ENCODE peak calls at places on chromosomes 12 and 14, in eight cellular contexts. One of them, this sample, is unnamed.

GRCh38 chr12:20272801-20273200 is 95.5 kb upstream of the PDE3A start:
- DNase-seq in substantia nigra: no peak
- DNase-seq in NCI-H1105: no peak
- DNase-seq in stimulated activated naive B cell treated with anti-CD40 and anti-IgM and Interleukin-4, amounts not matched to agents 10 μg/mL and 1 μg/mL and 100 μg/mL, for 72 hours: no peak
- DNase-seq in GM13977: no peak
- DNase-seq in AG08395: no peak
- DNase-seq in epithelial cell of esophagus: no peak
- DNase-seq in SK-N-SH: no peak
- DNase-seq in this sample: no peak

GRCh38 chr12:102463659-102464249 is 16.6 kb downstream of the IGF1 start:
- DNase-seq in GM13977: no peak
- DNase-seq in substantia nigra: no peak
- DNase-seq in epithelial cell of esophagus: peak
- DNase-seq in SK-N-SH: no peak
- DNase-seq in NCI-H1105: no peak
- DNase-seq in AG08395: no peak
- DNase-seq in stimulated activated naive B cell treated with anti-CD40 and anti-IgM and Interleukin-4, amounts not matched to agents 10 μg/mL and 1 μg/mL and 100 μg/mL, for 72 hours: no peak
- DNase-seq in this sample: no peak

GRCh38 chr14:20711275-20712069 is 22.9 kb downstream of the ANG start:
- DNase-seq in epithelial cell of esophagus: no peak
- DNase-seq in NCI-H1105: no peak
- DNase-seq in SK-N-SH: no peak
- DNase-seq in AG08395: no peak
- DNase-seq in GM13977: no peak
- DNase-seq in stimulated activated naive B cell treated with anti-CD40 and anti-IgM and Interleukin-4, amounts not matched to agents 10 μg/mL and 1 μg/mL and 100 μg/mL, for 72 hours: no peak
- DNase-seq in substantia nigra: no peak
- DNase-seq in this sample: no peak

GRCh38 chr12:89919241-89919906 is 210.7 kb upstream of the ATP2B1 start:
- DNase-seq in GM13977: no peak
- DNase-seq in SK-N-SH: no peak
- DNase-seq in NCI-H1105: no peak
- DNase-seq in substantia nigra: peak
- DNase-seq in AG08395: no peak
- DNase-seq in stimulated activated naive B cell treated with anti-CD40 and anti-IgM and Interleukin-4, amounts not matched to agents 10 μg/mL and 1 μg/mL and 100 μg/mL, for 72 hours: no peak
- DNase-seq in epithelial cell of esophagus: peak
- DNase-seq in this sample: no peak

GRCh38 chr12:80551897-80552296 is 107.9 kb downstream of the PTPRQ start:
- DNase-seq in NCI-H1105: no peak
- DNase-seq in AG08395: peak
- DNase-seq in substantia nigra: no peak
- DNase-seq in stimulated activated naive B cell treated with anti-CD40 and anti-IgM and Interleukin-4, amounts not matched to agents 10 μg/mL and 1 μg/mL and 100 μg/mL, for 72 hours: no peak
- DNase-seq in epithelial cell of esophagus: peak
- DNase-seq in SK-N-SH: no peak
- DNase-seq in GM13977: no peak
- DNase-seq in this sample: no peak

GRCh38 chr14:100826371-100827139 is 637 bp downstream of the MEG3 start:
- DNase-seq in GM13977: no peak
- DNase-seq in SK-N-SH: no peak
- DNase-seq in stimulated activated naive B cell treated with anti-CD40 and anti-IgM and Interleukin-4, amounts not matched to agents 10 μg/mL and 1 μg/mL and 100 μg/mL, for 72 hours: no peak
- DNase-seq in epithelial cell of esophagus: no peak
- DNase-seq in AG08395: no peak
- DNase-seq in NCI-H1105: no peak
- DNase-seq in substantia nigra: no peak
- DNase-seq in this sample: no peak

GRCh38 chr12:106493531-106493930 is 89.3 kb upstream of the RFX4 start:
- DNase-seq in stimulated activated naive B cell treated with anti-CD40 and anti-IgM and Interleukin-4, amounts not matched to agents 10 μg/mL and 1 μg/mL and 100 μg/mL, for 72 hours: no peak
- DNase-seq in SK-N-SH: peak
- DNase-seq in substantia nigra: no peak
- DNase-seq in NCI-H1105: no peak
- DNase-seq in AG08395: no peak
- DNase-seq in epithelial cell of esophagus: no peak
- DNase-seq in GM13977: no peak
- DNase-seq in this sample: no peak

GRCh38 chr14:28761438-28762289 is 4.9 kb upstream of the FOXG1 start:
- DNase-seq in NCI-H1105: no peak
- DNase-seq in GM13977: peak
- DNase-seq in AG08395: no peak
- DNase-seq in substantia nigra: no peak
- DNase-seq in stimulated activated naive B cell treated with anti-CD40 and anti-IgM and Interleukin-4, amounts not matched to agents 10 μg/mL and 1 μg/mL and 100 μg/mL, for 72 hours: no peak
- DNase-seq in epithelial cell of esophagus: no peak
- DNase-seq in SK-N-SH: no peak
- DNase-seq in this sample: no peak

GRCh38 chr14:50736932-50737419 is 68.9 kb upstream of the SAV1 start:
- DNase-seq in GM13977: peak
- DNase-seq in NCI-H1105: no peak
- DNase-seq in AG08395: peak
- DNase-seq in substantia nigra: no peak
- DNase-seq in SK-N-SH: no peak
- DNase-seq in stimulated activated naive B cell treated with anti-CD40 and anti-IgM and Interleukin-4, amounts not matched to agents 10 μg/mL and 1 μg/mL and 100 μg/mL, for 72 hours: no peak
- DNase-seq in epithelial cell of esophagus: no peak
- DNase-seq in this sample: peak

GRCh38 chr14:104405566-104406226 is 173.9 kb upstream of the C14orf180 start:
- DNase-seq in GM13977: no peak
- DNase-seq in epithelial cell of esophagus: no peak
- DNase-seq in stimulated activated naive B cell treated with anti-CD40 and anti-IgM and Interleukin-4, amounts not matched to agents 10 μg/mL and 1 μg/mL and 100 μg/mL, for 72 hours: no peak
- DNase-seq in substantia nigra: no peak
- DNase-seq in NCI-H1105: no peak
- DNase-seq in SK-N-SH: no peak
- DNase-seq in AG08395: no peak
- DNase-seq in this sample: no peak

GRCh38 chr12:111351026-111351425 is 17.9 kb downstream of the PHETA1 start:
- DNase-seq in NCI-H1105: no peak
- DNase-seq in SK-N-SH: no peak
- DNase-seq in stimulated activated naive B cell treated with anti-CD40 and anti-IgM and Interleukin-4, amounts not matched to agents 10 μg/mL and 1 μg/mL and 100 μg/mL, for 72 hours: no peak
- DNase-seq in GM13977: no peak
- DNase-seq in AG08395: no peak
- DNase-seq in epithelial cell of esophagus: no peak
- DNase-seq in substantia nigra: no peak
- DNase-seq in this sample: no peak

GRCh38 chr12:83158613-83159207 is 472.0 kb downstream of the TMTC2 start:
- DNase-seq in SK-N-SH: no peak
- DNase-seq in NCI-H1105: no peak
- DNase-seq in AG08395: no peak
- DNase-seq in substantia nigra: no peak
- DNase-seq in GM13977: no peak
- DNase-seq in stimulated activated naive B cell treated with anti-CD40 and anti-IgM and Interleukin-4, amounts not matched to agents 10 μg/mL and 1 μg/mL and 100 μg/mL, for 72 hours: no peak
- DNase-seq in epithelial cell of esophagus: no peak
- DNase-seq in this sample: peak

GRCh38 chr12:114936148-114937099 is 252.4 kb upstream of the TBX3 start:
- DNase-seq in NCI-H1105: no peak
- DNase-seq in epithelial cell of esophagus: peak
- DNase-seq in stimulated activated naive B cell treated with anti-CD40 and anti-IgM and Interleukin-4, amounts not matched to agents 10 μg/mL and 1 μg/mL and 100 μg/mL, for 72 hours: no peak
- DNase-seq in GM13977: no peak
- DNase-seq in AG08395: no peak
- DNase-seq in SK-N-SH: no peak
- DNase-seq in substantia nigra: no peak
- DNase-seq in this sample: no peak

GRCh38 chr14:94588311-94588710 is 7.1 kb downstream of the SERPINA5 start:
- DNase-seq in GM13977: no peak
- DNase-seq in SK-N-SH: no peak
- DNase-seq in epithelial cell of esophagus: no peak
- DNase-seq in substantia nigra: no peak
- DNase-seq in stimulated activated naive B cell treated with anti-CD40 and anti-IgM and Interleukin-4, amounts not matched to agents 10 μg/mL and 1 μg/mL and 100 μg/mL, for 72 hours: no peak
- DNase-seq in AG08395: no peak
- DNase-seq in NCI-H1105: no peak
- DNase-seq in this sample: no peak

GRCh38 chr14:37843969-37844607 is 248.7 kb downstream of the TTC6 start:
- DNase-seq in substantia nigra: no peak
- DNase-seq in AG08395: no peak
- DNase-seq in SK-N-SH: no peak
- DNase-seq in epithelial cell of esophagus: no peak
- DNase-seq in NCI-H1105: no peak
- DNase-seq in GM13977: no peak
- DNase-seq in stimulated activated naive B cell treated with anti-CD40 and anti-IgM and Interleukin-4, amounts not matched to agents 10 μg/mL and 1 μg/mL and 100 μg/mL, for 72 hours: no peak
- DNase-seq in this sample: no peak

GRCh38 chr12:28390716-28391452 is 200.6 kb downstream of the CCDC91 start:
- DNase-seq in GM13977: no peak
- DNase-seq in SK-N-SH: no peak
- DNase-seq in stimulated activated naive B cell treated with anti-CD40 and anti-IgM and Interleukin-4, amounts not matched to agents 10 μg/mL and 1 μg/mL and 100 μg/mL, for 72 hours: no peak
- DNase-seq in NCI-H1105: no peak
- DNase-seq in epithelial cell of esophagus: no peak
- DNase-seq in substantia nigra: no peak
- DNase-seq in AG08395: peak
- DNase-seq in this sample: no peak

GRCh38 chr14:33679461-33680225 is 271.2 kb downstream of the EGLN3 start:
- DNase-seq in AG08395: peak
- DNase-seq in substantia nigra: no peak
- DNase-seq in stimulated activated naive B cell treated with anti-CD40 and anti-IgM and Interleukin-4, amounts not matched to agents 10 μg/mL and 1 μg/mL and 100 μg/mL, for 72 hours: no peak
- DNase-seq in SK-N-SH: no peak
- DNase-seq in NCI-H1105: no peak
- DNase-seq in epithelial cell of esophagus: peak
- DNase-seq in GM13977: no peak
- DNase-seq in this sample: no peak

GRCh38 chr12:99959549-99960170 is 25.1 kb downstream of the ANKS1B start:
- DNase-seq in epithelial cell of esophagus: peak
- DNase-seq in stimulated activated naive B cell treated with anti-CD40 and anti-IgM and Interleukin-4, amounts not matched to agents 10 μg/mL and 1 μg/mL and 100 μg/mL, for 72 hours: no peak
- DNase-seq in SK-N-SH: peak
- DNase-seq in NCI-H1105: peak
- DNase-seq in AG08395: peak
- DNase-seq in GM13977: no peak
- DNase-seq in substantia nigra: no peak
- DNase-seq in this sample: no peak

GRCh38 chr12:51246254-51246853 is 7.7 kb downstream of the DAZAP2 start:
- DNase-seq in NCI-H1105: no peak
- DNase-seq in epithelial cell of esophagus: no peak
- DNase-seq in AG08395: no peak
- DNase-seq in substantia nigra: no peak
- DNase-seq in stimulated activated naive B cell treated with anti-CD40 and anti-IgM and Interleukin-4, amounts not matched to agents 10 μg/mL and 1 μg/mL and 100 μg/mL, for 72 hours: no peak
- DNase-seq in GM13977: no peak
- DNase-seq in SK-N-SH: peak
- DNase-seq in this sample: peak

GRCh38 chr12:46372852-46373302 is 304 bp upstream of the SLC38A2 start:
- DNase-seq in AG08395: no peak
- DNase-seq in epithelial cell of esophagus: no peak
- DNase-seq in stimulated activated naive B cell treated with anti-CD40 and anti-IgM and Interleukin-4, amounts not matched to agents 10 μg/mL and 1 μg/mL and 100 μg/mL, for 72 hours: no peak
- DNase-seq in substantia nigra: no peak
- DNase-seq in GM13977: peak
- DNase-seq in NCI-H1105: no peak
- DNase-seq in SK-N-SH: peak
- DNase-seq in this sample: no peak

This sample was measured in GM12865.